ENCODE peak calls at places on chromosome 1, in four cellular contexts. K is AG10803; Y is CD8-positive, alpha-beta memory T cell; O is foreskin fibroblast. I is an unnamed sample.

GRCh38 chr1:23224721-23225648 is 7.7 kb upstream of the HTR1D start:
- DNase-seq in K (peak; percentile 81), Y (no peak), O (peak; percentile 63), I (no peak)

GRCh38 chr1:8023995-8024313 is 2.2 kb downstream of the ERRFI1 start:
- DNase-seq in K (no peak), Y (no peak), O (no peak), I (no peak)

GRCh38 chr1:113390871-113391642 is 742 bp downstream of the MAGI3 start:
- DNase-seq in K (peak; percentile 17), Y (peak; percentile 35), O (peak; percentile 42), I (no peak)

GRCh38 chr1:88179943-88180342 is 504.1 kb upstream of the PKN2 start:
- DNase-seq in K (no peak), Y (no peak), O (no peak), I (no peak)

GRCh38 chr1:27391511-27392095 is 819 bp upstream of the GPR3 start:
- DNase-seq in K (no peak), Y (peak; percentile 14), O (peak; percentile 72), I (no peak)

GRCh38 chr1:162954824-162955223 is 93.8 kb upstream of the CCDC190 start:
- DNase-seq in K (no peak), Y (no peak), O (peak; percentile 20), I (no peak)

GRCh38 chr1:151998611-151999362 is 5.1 kb upstream of the S100A10 start:
- DNase-seq in K (no peak), Y (no peak), O (no peak), I (no peak)

GRCh38 chr1:11649624-11650330 is 4.5 kb downstream of the FBXO2 start:
- DNase-seq in K (no peak), Y (no peak), O (no peak), I (no peak)

GRCh38 chr1:46166521-46167462 is 8.1 kb upstream of the TSPAN1 start:
- DNase-seq in K (no peak), Y (no peak), O (peak; percentile 45), I (no peak)

GRCh38 chr1:176696109-176696508 is 233.1 kb downstream of the PAPPA2 start:
- DNase-seq in K (no peak), Y (no peak), O (peak; percentile 11), I (peak; percentile 77)

GRCh38 chr1:184210048-184210447 is 158.5 kb downstream of the TSEN15 start:
- DNase-seq in K (peak; percentile 96), Y (no peak), O (peak; percentile 64), I (peak; percentile 83)

GRCh38 chr1:66331641-66332523 is 202.1 kb upstream of the SGIP1 start:
- DNase-seq in K (peak; percentile 93), Y (peak; percentile 37), O (peak; percentile 86), I (peak; percentile 75)

GRCh38 chr1:66332524-66332853 is 201.5 kb upstream of the SGIP1 start:
- DNase-seq in K (no peak), Y (no peak), O (no peak), I (no peak)

GRCh38 chr1:66334311-66334710 is 199.6 kb upstream of the SGIP1 start:
- DNase-seq in K (no peak), Y (no peak), O (no peak), I (no peak)

GRCh38 chr1:66335125-66335524 is 198.8 kb upstream of the SGIP1 start:
- DNase-seq in K (no peak), Y (no peak), O (no peak), I (no peak)

GRCh38 chr1:66333463-66334232 is 200.3 kb upstream of the SGIP1 start:
- DNase-seq in K (no peak), Y (no peak), O (peak; percentile 30), I (no peak)
- H3K4me3 ChIP-seq in K (peak overlapping the region; percentile 80), Y (peak overlapping the region; percentile 75), O (peak overlapping the region; percentile 61), I (peak overlapping the region; percentile 54)

DNA sequence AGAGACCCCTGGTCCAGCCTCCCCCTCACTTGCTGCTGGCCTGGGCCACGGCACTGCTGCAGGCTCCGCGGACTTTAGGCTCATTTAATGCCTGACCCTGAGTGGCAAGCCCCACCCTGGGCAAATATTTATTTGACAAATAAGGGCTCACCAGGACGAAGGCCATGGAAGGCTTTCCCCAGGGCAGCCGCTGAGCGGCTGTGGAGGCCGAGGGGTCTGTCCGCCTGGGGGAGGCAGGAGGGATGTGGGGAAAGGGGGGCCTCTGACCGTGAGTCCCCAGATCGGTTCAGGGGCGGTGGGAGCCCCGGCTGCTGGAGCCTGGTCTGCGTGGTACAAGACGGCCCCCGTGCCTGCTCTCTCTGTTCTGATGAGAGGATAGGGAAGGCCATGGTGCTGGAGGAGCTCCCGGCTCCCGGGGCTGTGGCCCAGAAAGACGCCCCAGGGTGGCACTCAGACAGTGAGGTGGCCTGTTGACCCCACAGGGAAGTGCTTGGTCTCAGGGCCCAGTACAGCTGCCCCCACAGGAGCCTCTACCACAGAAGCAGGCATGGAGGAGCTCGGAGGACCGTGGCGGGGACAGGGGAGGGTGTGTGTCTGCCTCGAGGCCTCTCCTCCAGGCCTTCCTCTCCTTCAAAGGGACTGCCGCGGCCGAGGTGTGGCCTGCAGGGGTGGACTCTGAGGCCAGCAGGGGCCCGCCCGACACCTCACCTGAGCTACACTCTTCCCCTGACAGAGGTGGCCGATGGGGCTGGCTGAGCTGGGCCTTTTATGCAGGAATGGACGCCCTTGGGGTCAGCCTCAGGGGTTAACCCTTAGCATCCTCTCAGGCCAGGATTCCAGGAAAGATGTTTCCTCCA is 9.1 kb upstream of the C1orf159 start:
- DNase-seq in K (no peak), Y (no peak), O (no peak), I (no peak)
- H3K4me3 ChIP-seq in K (no peak overlapping the region), Y (no peak overlapping the region), O (no peak overlapping the region), I (no peak overlapping the region)

GRCh38 chr1:156765664-156766063 is 1.7 kb upstream of the PRCC start:
- DNase-seq in K (no peak), Y (no peak), O (no peak), I (no peak)
- H3K4me3 ChIP-seq in K (peak overlapping the region; percentile 88), Y (no peak overlapping the region), O (no peak overlapping the region), I (no peak overlapping the region)

DNA sequence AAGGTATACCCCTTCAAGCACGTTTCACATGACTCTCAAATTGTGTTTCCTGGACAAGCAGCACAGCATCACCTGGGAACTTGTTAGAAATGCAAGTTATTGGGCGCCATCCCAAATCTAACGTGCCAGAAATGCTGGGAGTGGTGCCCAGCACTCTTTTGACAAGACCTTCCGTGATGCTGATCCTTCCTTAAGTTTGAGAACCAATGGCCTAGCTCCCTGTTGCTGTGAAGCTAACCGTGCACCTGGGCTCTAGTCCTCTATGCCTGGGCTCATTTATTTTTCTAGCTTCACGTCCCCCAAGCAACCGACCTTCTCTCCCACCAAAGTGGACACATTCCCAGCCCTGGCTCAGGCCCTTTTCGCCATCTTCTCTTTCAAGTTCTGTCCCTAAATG is 4.3 kb downstream of the BEST4 start:
- DNase-seq in K (no peak), Y (no peak), O (no peak), I (no peak)
- H3K4me3 ChIP-seq in K (peak overlapping the region; percentile 46), Y (peak overlapping the region; percentile 47), O (peak overlapping the region; percentile 31), I (peak overlapping the region; percentile 31)

GRCh38 chr1:201250326-201251011 is 32.8 kb upstream of the PKP1 start:
- DNase-seq in K (no peak), Y (no peak), O (no peak), I (no peak)

GRCh38 chr1:201251411-201251810 is 31.9 kb upstream of the PKP1 start:
- DNase-seq in K (no peak), Y (no peak), O (no peak), I (no peak)

GRCh38 chr1:201245082-201245481 is 38.2 kb upstream of the PKP1 start:
- DNase-seq in K (no peak), Y (no peak), O (no peak), I (no peak)

GRCh38 chr1:201251851-201252430 is 31.4 kb upstream of the PKP1 start:
- DNase-seq in K (no peak), Y (no peak), O (no peak), I (no peak)

GRCh38 chr1:201248721-201249559 is 34.4 kb upstream of the PKP1 start:
- DNase-seq in K (no peak), Y (no peak), O (no peak), I (no peak)
- H3K4me3 ChIP-seq in K (no peak overlapping the region), Y (no peak overlapping the region), O (no peak overlapping the region), I (no peak overlapping the region)

GRCh38 chr1:40435876-40436275 is 14.4 kb upstream of the ZFP69B start:
- DNase-seq in K (no peak), Y (no peak), O (no peak), I (no peak)

GRCh38 chr1:40435471-40435870 is 14.8 kb upstream of the ZFP69B start:
- DNase-seq in K (no peak), Y (no peak), O (no peak), I (no peak)

GRCh38 chr1:40432644-40433385 is 17.5 kb upstream of the ZFP69B start:
- DNase-seq in K (peak; percentile 60), Y (no peak), O (no peak), I (no peak)

DNA sequence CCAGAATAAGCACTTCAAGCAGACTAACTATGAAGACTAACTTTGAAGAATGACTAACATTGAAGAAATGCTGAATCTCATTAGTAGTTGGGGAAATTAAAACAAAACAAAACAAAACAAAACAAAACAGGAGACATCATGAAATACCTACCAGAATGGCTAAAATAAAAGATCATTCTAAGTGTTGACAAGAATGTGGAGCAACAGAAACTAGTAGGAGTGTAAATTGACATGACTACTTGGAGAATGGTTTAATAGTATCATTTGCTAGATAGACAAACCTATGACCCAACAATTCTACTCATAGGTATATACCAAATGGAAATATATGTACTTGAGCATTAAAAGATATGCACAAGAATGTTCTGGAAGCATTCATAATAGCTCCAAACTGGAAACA is 18.9 kb upstream of the ZFP69B start:
- DNase-seq in K (no peak), Y (no peak), O (no peak), I (no peak)
- H3K4me3 ChIP-seq in K (no peak overlapping the region), Y (no peak overlapping the region), O (no peak overlapping the region), I (no peak overlapping the region)

GRCh38 chr1:153565529-153566374 is at the start of gene S100A2:
- DNase-seq in K (peak; percentile 95), Y (no peak), O (peak; percentile 96), I (peak; percentile 81)
- H3K4me3 ChIP-seq in K (peak within 1 kb of the TSS; percentile 40), Y (no peak within 1 kb of the TSS), O (no peak within 1 kb of the TSS), I (no peak within 1 kb of the TSS)

GRCh38 chr1:167474191-167474641 is 44.1 kb downstream of the CD247 start:
- DNase-seq in K (no peak), Y (peak; percentile 37), O (no peak), I (no peak)
- H3K4me3 ChIP-seq in K (no peak overlapping the region), Y (peak overlapping the region; percentile 5), O (no peak overlapping the region), I (no peak overlapping the region)

DNA sequence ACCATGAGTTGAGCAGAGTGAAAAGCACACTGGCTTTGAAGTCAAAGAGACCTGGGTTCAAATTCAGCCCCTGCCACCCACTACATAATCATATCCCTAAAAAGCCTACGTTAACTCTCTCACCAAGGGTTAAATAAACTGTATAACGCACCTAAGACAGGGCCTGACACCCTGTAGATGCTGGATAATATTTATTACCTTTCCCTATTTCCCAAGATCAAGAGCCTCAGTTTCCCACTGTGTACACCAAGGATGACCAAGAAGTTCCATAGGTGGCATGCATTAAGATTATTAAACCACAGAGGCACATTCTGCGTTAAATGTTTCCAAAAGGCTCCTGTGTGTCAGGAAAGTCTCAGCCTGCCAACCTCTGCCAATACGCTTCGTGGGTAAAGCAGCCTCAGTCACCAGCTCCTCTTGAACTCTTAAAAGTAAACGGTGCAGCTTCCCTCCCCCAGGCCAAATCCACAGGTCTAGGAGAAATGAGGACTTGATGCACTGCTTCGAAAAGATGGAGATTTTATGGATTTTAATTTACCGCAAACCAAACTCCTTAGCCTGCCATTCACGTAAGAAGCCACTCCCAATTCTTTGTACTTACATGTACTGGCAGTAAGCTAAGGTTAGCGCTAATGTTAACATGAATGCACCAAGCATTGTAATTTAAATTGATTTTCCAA is 2.7 kb downstream of the USP24 start:
- DNase-seq in K (no peak), Y (no peak), O (no peak), I (no peak)
- H3K4me3 ChIP-seq in K (no peak overlapping the region), Y (peak overlapping the region; percentile 54), O (no peak overlapping the region), I (no peak overlapping the region)

GRCh38 chr1:228404107-228404720 is 2.4 kb downstream of the TRIM11 start:
- DNase-seq in K (no peak), Y (no peak), O (no peak), I (no peak)
- H3K4me3 ChIP-seq in K (peak overlapping the region; percentile 31), Y (peak overlapping the region; percentile 85), O (peak overlapping the region; percentile 88), I (no peak overlapping the region)

I was measured in skeletal muscle cell.